ENCODE peak calls at places on chromosomes 6 and 20, in nine cellular contexts. One of them, this sample, is unnamed.

GRCh38 chr6:53066059-53066406 is 829 bp downstream of the FBXO9 start:
- DNase-seq in glutamatergic neuron: no peak
- DNase-seq in BJ: no peak
- DNase-seq in HAP-1: no peak
- DNase-seq in G401: peak; percentile 48
- DNase-seq in endothelial cell: peak; percentile 30
- DNase-seq in A673: peak; percentile 58
- DNase-seq in T-helper 1 cell: peak; percentile 14
- DNase-seq in ELF-1: peak; percentile 43
- DNase-seq in this sample: peak; percentile 85

GRCh38 chr6:117548797-117549301 is 53.5 kb downstream of the GOPC start:
- DNase-seq in ELF-1: no peak
- DNase-seq in glutamatergic neuron: no peak
- DNase-seq in A673: peak; percentile 29
- DNase-seq in BJ: no peak
- DNase-seq in endothelial cell: no peak
- DNase-seq in T-helper 1 cell: no peak
- DNase-seq in G401: no peak
- DNase-seq in HAP-1: no peak
- DNase-seq in this sample: no peak

GRCh38 chr20:49790077-49790798 is 22.4 kb upstream of the SLC9A8 start:
- DNase-seq in endothelial cell: peak; percentile 37
- DNase-seq in glutamatergic neuron: no peak
- DNase-seq in A673: no peak
- DNase-seq in ELF-1: no peak
- DNase-seq in G401: no peak
- DNase-seq in BJ: peak; percentile 59
- DNase-seq in T-helper 1 cell: no peak
- DNase-seq in HAP-1: no peak
- DNase-seq in this sample: no peak

GRCh38 chr6:135939216-135939610 is 87.7 kb downstream of the PDE7B start:
- DNase-seq in A673: no peak
- DNase-seq in BJ: no peak
- DNase-seq in HAP-1: no peak
- DNase-seq in T-helper 1 cell: no peak
- DNase-seq in endothelial cell: no peak
- DNase-seq in G401: peak; percentile 75
- DNase-seq in glutamatergic neuron: no peak
- DNase-seq in ELF-1: no peak
- DNase-seq in this sample: no peak

GRCh38 chr6:156777866-156778614 is 862 bp downstream of the ARID1B start:
- DNase-seq in HAP-1: peak; percentile 66
- DNase-seq in T-helper 1 cell: peak; percentile 69
- DNase-seq in ELF-1: peak; percentile 54
- DNase-seq in BJ: no peak
- DNase-seq in endothelial cell: peak; percentile 56
- DNase-seq in glutamatergic neuron: peak; percentile 52
- DNase-seq in A673: peak; percentile 78
- DNase-seq in G401: peak; percentile 36
- DNase-seq in this sample: peak; percentile 79

GRCh38 chr6:7087066-7087465 is 20.7 kb upstream of the RREB1 start:
- DNase-seq in G401: peak; percentile 16
- DNase-seq in glutamatergic neuron: no peak
- DNase-seq in ELF-1: peak; percentile 79
- DNase-seq in A673: peak; percentile 52
- DNase-seq in BJ: no peak
- DNase-seq in HAP-1: peak; percentile 65
- DNase-seq in endothelial cell: no peak
- DNase-seq in T-helper 1 cell: no peak
- DNase-seq in this sample: no peak

GRCh38 chr6:113634352-113635163 is 222.6 kb upstream of the MARCKS start:
- DNase-seq in glutamatergic neuron: no peak
- DNase-seq in ELF-1: no peak
- DNase-seq in endothelial cell: no peak
- DNase-seq in G401: no peak
- DNase-seq in BJ: no peak
- DNase-seq in A673: no peak
- DNase-seq in T-helper 1 cell: no peak
- DNase-seq in HAP-1: no peak
- DNase-seq in this sample: no peak

GRCh38 chr6:138986578-138986977 is 1.5 kb downstream of the REPS1 start:
- DNase-seq in HAP-1: no peak
- DNase-seq in glutamatergic neuron: no peak
- DNase-seq in T-helper 1 cell: no peak
- DNase-seq in ELF-1: no peak
- DNase-seq in endothelial cell: no peak
- DNase-seq in BJ: no peak
- DNase-seq in G401: peak; percentile 26
- DNase-seq in A673: no peak
- DNase-seq in this sample: no peak

GRCh38 chr6:72260489-72260888 is 361.4 kb upstream of the KCNQ5 start:
- DNase-seq in ELF-1: no peak
- DNase-seq in glutamatergic neuron: no peak
- DNase-seq in HAP-1: no peak
- DNase-seq in A673: no peak
- DNase-seq in G401: peak; percentile 30
- DNase-seq in T-helper 1 cell: no peak
- DNase-seq in endothelial cell: no peak
- DNase-seq in BJ: no peak
- DNase-seq in this sample: no peak

GRCh38 chr6:13299403-13299821 is 28.9 kb downstream of the TBC1D7 start:
- DNase-seq in endothelial cell: no peak
- DNase-seq in BJ: no peak
- DNase-seq in G401: no peak
- DNase-seq in T-helper 1 cell: no peak
- DNase-seq in A673: no peak
- DNase-seq in glutamatergic neuron: no peak
- DNase-seq in ELF-1: no peak
- DNase-seq in HAP-1: no peak
- DNase-seq in this sample: peak; percentile 73

GRCh38 chr6:12419626-12420272 is 129.6 kb downstream of the EDN1 start:
- DNase-seq in glutamatergic neuron: no peak
- DNase-seq in G401: no peak
- DNase-seq in BJ: no peak
- DNase-seq in T-helper 1 cell: no peak
- DNase-seq in ELF-1: no peak
- DNase-seq in A673: no peak
- DNase-seq in HAP-1: no peak
- DNase-seq in endothelial cell: no peak
- DNase-seq in this sample: no peak

GRCh38 chr6:157329829-157330228 is 6.5 kb upstream of the TMEM242 start:
- DNase-seq in HAP-1: no peak
- DNase-seq in ELF-1: no peak
- DNase-seq in T-helper 1 cell: no peak
- DNase-seq in A673: no peak
- DNase-seq in BJ: no peak
- DNase-seq in endothelial cell: no peak
- DNase-seq in G401: no peak
- DNase-seq in glutamatergic neuron: no peak
- DNase-seq in this sample: no peak